ENCODE peak calls at places on chromosomes 3 and 15, in ten cellular contexts. E is cardiac fibroblast; X is tibial nerve; G is HFF-Myc; S is coronary artery; V is CD8-positive, alpha-beta T cell; T is AG04450; Q is AG04449; U is heart left ventricle; K is adipocyte. A is an unnamed sample.

GRCh38 chr15:69067296-69067695 is 52.8 kb downstream of the NOX5 start:
- DNase-seq in E (no peak), X (no peak), G (no peak), S (no peak), V (no peak), T (no peak), Q (no peak), U (no peak), K (no peak), A (no peak)

GRCh38 chr3:190941694-190942280 is 79.3 kb upstream of the GMNC start:
- DNase-seq in E (no peak), X (no peak), G (no peak), S (no peak), V (no peak), T (no peak), Q (no peak), U (no peak), K (no peak), A (no peak)

GRCh38 chr3:13896473-13897154 is 16.7 kb upstream of the WNT7A start:
- DNase-seq in E (peak), X (peak), G (peak), S (peak), V (peak), T (peak), Q (no peak), U (no peak), K (peak), A (peak)

GRCh38 chr3:163779396-163780344 is 1298.6 kb downstream of the SI start:
- DNase-seq in E (no peak), X (no peak), G (no peak), S (no peak), V (no peak), T (no peak), Q (no peak), U (no peak), K (no peak), A (no peak)

GRCh38 chr15:98381446-98381845 is 266.9 kb upstream of the IGF1R start:
- DNase-seq in E (no peak), X (no peak), G (no peak), S (no peak), V (no peak), T (no peak), Q (no peak), U (no peak), K (no peak), A (no peak)

GRCh38 chr3:89032331-89033063 is 74.9 kb upstream of the EPHA3 start:
- DNase-seq in E (peak), X (no peak), G (no peak), S (no peak), V (no peak), T (no peak), Q (peak), U (no peak), K (no peak), A (no peak)

GRCh38 chr3:119184083-119184482 is 10.7 kb downstream of the UPK1B start:
- DNase-seq in E (no peak), X (no peak), G (no peak), S (no peak), V (no peak), T (no peak), Q (no peak), U (no peak), K (no peak), A (no peak)

GRCh38 chr15:51089699-51090098 is 5.0 kb downstream of the TNFAIP8L3 start:
- DNase-seq in E (peak), X (no peak), G (no peak), S (no peak), V (no peak), T (no peak), Q (no peak), U (no peak), K (no peak), A (no peak)

GRCh38 chr3:197670361-197670760 is 66.3 kb downstream of the RUBCN start:
- DNase-seq in E (no peak), X (no peak), G (no peak), S (no peak), V (no peak), T (no peak), Q (no peak), U (no peak), K (no peak), A (no peak)

GRCh38 chr3:149605902-149606301 is 51.9 kb downstream of the WWTR1 start:
- DNase-seq in E (peak), X (no peak), G (no peak), S (no peak), V (no peak), T (no peak), Q (no peak), U (no peak), K (peak), A (no peak)

GRCh38 chr3:105805402-105805801 is 63.4 kb downstream of the CBLB start:
- DNase-seq in E (no peak), X (no peak), G (no peak), S (no peak), V (no peak), T (no peak), Q (no peak), U (no peak), K (no peak), A (no peak)

GRCh38 chr3:170978335-170978745 is 48.2 kb downstream of the SLC2A2 start:
- DNase-seq in E (no peak), X (no peak), G (no peak), S (no peak), V (no peak), T (no peak), Q (no peak), U (no peak), K (no peak), A (no peak)

GRCh38 chr15:36905908-36906307 is 194.4 kb downstream of the MEIS2 start:
- DNase-seq in E (peak), X (no peak), G (no peak), S (no peak), V (no peak), T (no peak), Q (peak), U (no peak), K (no peak), A (peak)

GRCh38 chr15:70088887-70089691 is 8.6 kb downstream of the TLE3 start:
- DNase-seq in E (peak), X (peak), G (no peak), S (no peak), V (no peak), T (no peak), Q (no peak), U (peak), K (no peak), A (no peak)

GRCh38 chr3:177195941-177196472 is 1.3 kb downstream of the TBL1XR1 start:
- DNase-seq in E (peak), X (peak), G (no peak), S (no peak), V (peak), T (no peak), Q (no peak), U (no peak), K (no peak), A (peak)

GRCh38 chr3:117719316-117719926 is 1009.8 kb downstream of the TUSC7 start:
- DNase-seq in E (peak), X (no peak), G (no peak), S (no peak), V (no peak), T (no peak), Q (no peak), U (no peak), K (peak), A (no peak)

GRCh38 chr3:113273011-113273410 is 61.7 kb downstream of the BOC start:
- DNase-seq in E (no peak), X (no peak), G (no peak), S (no peak), V (no peak), T (no peak), Q (no peak), U (no peak), K (no peak), A (no peak)

GRCh38 chr3:138381950-138382715 is 33.8 kb downstream of the MRAS start:
- DNase-seq in E (peak), X (peak), G (no peak), S (peak), V (no peak), T (no peak), Q (no peak), U (peak), K (peak), A (peak)

GRCh38 chr3:48918388-48919214 is at the start of gene ARIH2:
- DNase-seq in E (peak), X (peak), G (peak), S (peak), V (peak), T (peak), Q (peak), U (peak), K (peak), A (peak)

GRCh38 chr15:85600001-85600400 is 194.7 kb downstream of the KLHL25 start:
- DNase-seq in E (no peak), X (no peak), G (no peak), S (no peak), V (no peak), T (no peak), Q (no peak), U (no peak), K (no peak), A (no peak)

GRCh38 chr3:73351423-73352071 is 273.2 kb downstream of the PDZRN3 start:
- DNase-seq in E (no peak), X (no peak), G (no peak), S (no peak), V (no peak), T (no peak), Q (no peak), U (peak), K (no peak), A (peak)

GRCh38 chr3:38583688-38584087 is 65.8 kb downstream of the SCN5A start:
- DNase-seq in E (no peak), X (no peak), G (no peak), S (peak), V (no peak), T (no peak), Q (no peak), U (no peak), K (no peak), A (no peak)

GRCh38 chr15:75061272-75061671 is 37.9 kb downstream of the PPCDC start:
- DNase-seq in E (peak), X (no peak), G (no peak), S (peak), V (no peak), T (no peak), Q (no peak), U (no peak), K (no peak), A (no peak)

GRCh38 chr3:55486857-55487375 is at the start of gene WNT5A:
- DNase-seq in E (peak), X (no peak), G (no peak), S (no peak), V (no peak), T (no peak), Q (no peak), U (no peak), K (peak), A (no peak)

GRCh38 chr3:197835509-197835908 is 44.5 kb downstream of the LRCH3 start:
- DNase-seq in E (no peak), X (no peak), G (no peak), S (no peak), V (no peak), T (no peak), Q (no peak), U (no peak), K (no peak), A (no peak)

GRCh38 chr3:177606891-177607290 is 409.6 kb upstream of the TBL1XR1 start:
- DNase-seq in E (no peak), X (no peak), G (no peak), S (no peak), V (no peak), T (no peak), Q (no peak), U (no peak), K (no peak), A (no peak)

GRCh38 chr3:175620532-175620931 is 761.4 kb downstream of the NAALADL2 start:
- DNase-seq in E (no peak), X (no peak), G (no peak), S (no peak), V (no peak), T (no peak), Q (no peak), U (no peak), K (no peak), A (no peak)

GRCh38 chr3:46707601-46708011 is 6.4 kb downstream of the TMIE start:
- DNase-seq in E (no peak), X (no peak), G (no peak), S (peak), V (no peak), T (no peak), Q (no peak), U (no peak), K (no peak), A (no peak)

GRCh38 chr15:47756872-47757271 is 39.6 kb downstream of the SEMA6D start:
- DNase-seq in E (peak), X (no peak), G (peak), S (no peak), V (no peak), T (peak), Q (peak), U (peak), K (peak), A (no peak)

GRCh38 chr15:49877871-49878511 is 241.0 kb downstream of the ATP8B4 start:
- DNase-seq in E (peak), X (peak), G (no peak), S (no peak), V (no peak), T (no peak), Q (peak), U (no peak), K (peak), A (no peak)

GRCh38 chr3:46952813-46953212 is 23.7 kb downstream of the CCDC12 start:
- DNase-seq in E (no peak), X (no peak), G (no peak), S (no peak), V (no peak), T (no peak), Q (no peak), U (no peak), K (no peak), A (no peak)

GRCh38 chr3:184765730-184766074 is 46.3 kb upstream of the VPS8 start:
- DNase-seq in E (no peak), X (no peak), G (no peak), S (no peak), V (no peak), T (no peak), Q (no peak), U (no peak), K (no peak), A (no peak)
- H3K4me3 ChIP-seq in E (no peak), X (no peak), G (no peak), S (no peak), V (no peak), T (no peak), Q (no peak), U (no peak), K (no peak), A (no peak)

GRCh38 chr3:181363231-181363630 is 348.5 kb upstream of the SOX2 start:
- DNase-seq in E (no peak), X (no peak), G (no peak), S (no peak), V (no peak), T (no peak), Q (no peak), U (no peak), K (no peak), A (no peak)
- H3K4me3 ChIP-seq in E (no peak), X (no peak), G (no peak), S (no peak), V (no peak), T (no peak), Q (no peak), U (no peak), K (no peak), A (no peak)

DNA sequence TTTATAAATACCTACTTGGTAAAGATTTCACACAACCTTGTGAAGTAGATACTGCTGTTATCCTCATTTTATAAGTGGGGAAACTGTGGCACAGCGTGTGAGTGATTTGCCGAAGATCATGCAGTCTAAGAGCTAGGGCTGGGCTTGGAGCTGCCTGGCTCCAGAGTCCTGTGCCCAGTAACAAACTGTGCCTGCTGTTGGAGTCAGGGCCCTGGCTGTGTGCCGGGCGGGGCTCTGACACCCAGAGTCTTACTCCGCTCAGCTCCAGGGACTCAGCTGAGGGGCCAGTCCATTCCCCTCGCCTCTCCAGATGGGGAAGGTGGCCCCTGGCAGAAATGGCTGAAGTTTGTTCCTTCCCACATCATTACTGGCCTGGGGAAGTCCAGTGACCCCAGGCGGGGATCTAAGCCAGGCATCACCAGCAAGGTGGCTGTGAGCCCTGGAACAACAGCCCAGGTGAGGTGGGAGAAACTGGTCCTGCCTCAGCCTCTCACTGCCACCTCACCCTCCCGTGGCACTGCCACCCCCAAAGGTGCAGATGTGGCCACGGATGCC is 17.3 kb upstream of the PLXNA1 start:
- DNase-seq in E (no peak), X (no peak), G (no peak), S (no peak), V (no peak), T (no peak), Q (no peak), U (no peak), K (no peak), A (no peak)
- H3K4me3 ChIP-seq in E (no peak), X (no peak), G (no peak), S (no peak), V (no peak), T (no peak), Q (no peak), U (no peak), K (no peak), A (no peak)

GRCh38 chr15:100263031-100263430 is 78.7 kb downstream of the ADAMTS17 start:
- DNase-seq in E (no peak), X (no peak), G (no peak), S (no peak), V (no peak), T (no peak), Q (no peak), U (no peak), K (no peak), A (no peak)

GRCh38 chr15:100265641-100266035 is 76.1 kb downstream of the ADAMTS17 start:
- DNase-seq in E (no peak), X (no peak), G (no peak), S (no peak), V (no peak), T (no peak), Q (no peak), U (no peak), K (no peak), A (no peak)

GRCh38 chr15:100263721-100264455 is 77.9 kb downstream of the ADAMTS17 start:
- DNase-seq in E (no peak), X (no peak), G (no peak), S (no peak), V (no peak), T (no peak), Q (no peak), U (no peak), K (no peak), A (no peak)

GRCh38 chr15:100264994-100265640 is 76.7 kb downstream of the ADAMTS17 start:
- DNase-seq in E (no peak), X (no peak), G (no peak), S (no peak), V (peak), T (no peak), Q (no peak), U (no peak), K (no peak), A (no peak)

DNA sequence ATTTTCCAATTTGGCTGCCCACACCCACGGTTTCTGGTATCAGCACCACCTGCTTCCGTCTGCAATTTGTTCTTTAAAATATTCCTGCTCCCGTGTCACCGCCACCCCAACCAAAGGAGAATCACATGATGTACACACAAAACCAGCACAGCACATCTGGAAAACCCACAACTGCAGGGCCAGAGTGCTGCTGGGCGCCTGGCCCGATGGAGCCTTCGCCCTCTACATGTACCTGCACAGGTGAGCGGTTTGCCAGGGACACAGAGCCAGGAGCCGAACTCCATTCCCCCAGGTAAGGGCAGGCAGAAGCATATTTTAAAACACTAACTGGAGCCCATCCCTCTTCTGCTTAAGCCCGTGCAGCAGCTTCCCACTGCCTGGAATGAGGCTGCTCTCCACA is 75.6 kb downstream of the ADAMTS17 start:
- DNase-seq in E (no peak), X (no peak), G (no peak), S (no peak), V (no peak), T (no peak), Q (no peak), U (no peak), K (no peak), A (no peak)
- H3K4me3 ChIP-seq in E (no peak), X (no peak), G (no peak), S (no peak), V (no peak), T (no peak), Q (no peak), U (no peak), K (no peak), A (no peak)

DNA sequence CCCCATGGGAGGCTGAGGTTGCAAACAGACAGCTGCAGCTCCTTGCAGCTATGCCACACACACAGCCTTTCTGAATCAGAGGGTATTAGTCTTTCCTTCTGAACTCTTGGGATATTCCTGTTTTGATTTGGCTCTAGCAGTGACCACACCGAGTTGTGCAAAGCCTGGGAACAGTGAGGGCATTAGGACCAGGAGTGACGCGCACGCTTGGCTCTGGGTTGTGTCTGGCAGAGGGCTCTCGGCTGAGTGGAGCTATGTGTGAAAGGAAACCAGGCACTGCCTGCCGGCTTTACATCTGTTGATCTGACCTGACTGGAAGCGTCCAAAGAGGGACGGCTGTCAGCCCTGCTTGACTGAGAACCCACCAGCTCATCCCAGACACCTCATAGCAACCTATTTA is at the start of gene GALNT15:
- DNase-seq in E (peak), X (peak), G (peak), S (peak), V (no peak), T (peak), Q (peak), U (peak), K (peak), A (peak)
- H3K4me3 ChIP-seq in E (peak), X (peak), G (no peak), S (peak), V (no peak), T (peak), Q (peak), U (peak), K (peak), A (no peak)

DNA sequence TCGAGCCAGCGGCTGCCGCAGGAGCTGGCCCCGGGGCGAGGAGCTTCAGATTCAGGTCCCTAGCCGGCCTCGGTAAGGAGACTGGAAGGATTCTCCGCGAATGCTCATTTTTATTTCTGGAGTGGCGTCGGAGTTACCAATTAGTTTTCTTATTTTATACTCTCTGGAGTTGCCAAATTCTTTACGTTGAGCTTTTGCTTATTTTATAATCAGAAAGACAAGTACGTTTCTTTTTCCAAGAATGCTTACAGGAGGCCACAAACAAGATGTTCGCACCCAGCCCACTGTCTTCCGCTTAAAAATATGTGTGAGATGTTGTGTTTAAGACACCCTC is 453 bp upstream of the GPR156 start:
- DNase-seq in E (no peak), X (no peak), G (no peak), S (no peak), V (no peak), T (no peak), Q (no peak), U (no peak), K (no peak), A (no peak)
- H3K4me3 ChIP-seq in E (peak), X (peak), G (peak), S (peak), V (no peak), T (peak), Q (peak), U (peak), K (peak), A (peak)

GRCh38 chr3:188353409-188353808 is 199.5 kb downstream of the LPP start:
- DNase-seq in E (no peak), X (no peak), G (no peak), S (no peak), V (no peak), T (no peak), Q (no peak), U (no peak), K (no peak), A (no peak)
- H3K4me3 ChIP-seq in E (no peak), X (no peak), G (no peak), S (no peak), V (no peak), T (no peak), Q (no peak), U (no peak), K (no peak), A (no peak)

GRCh38 chr3:147391726-147392082 is 14.6 kb downstream of the ZIC4 start:
- DNase-seq in E (no peak), X (no peak), G (no peak), S (peak), V (no peak), T (no peak), Q (no peak), U (no peak), K (no peak), A (no peak)
- H3K4me3 ChIP-seq in E (no peak), X (peak), G (peak), S (peak), V (no peak), T (peak), Q (peak), U (peak), K (peak), A (no peak)

A was measured in prostate gland.